ENCODE peak calls at places on chromosomes 12 and 14, in eight cellular contexts. X is astrocyte of the cerebellum, Y is T-helper 1 cell, T is HTR-8/SVneo, K is hepatocyte, H is A172, C is NCI-H1105, Z is iPS DF 19.7. U is an unnamed sample.

GRCh38 chr14:103502877-103503276 is 19.8 kb downstream of the CKB start:
- DNase-seq in Z (no peak), Y (no peak), K (no peak), X (no peak), T (no peak), H (no peak), C (no peak), U (no peak)

GRCh38 chr14:72781476-72782181 is 112.3 kb downstream of the DPF3 start:
- DNase-seq in T (peak; percentile 84), Z (no peak), C (no peak), H (peak; percentile 85), K (peak; percentile 24), X (peak; percentile 63), Y (no peak), U (no peak)

GRCh38 chr14:53391156-53391555 is 238.0 kb upstream of the DDHD1 start:
- DNase-seq in Z (no peak), T (peak; percentile 33), K (no peak), C (no peak), X (no peak), Y (no peak), H (peak; percentile 74), U (peak; percentile 67)

GRCh38 chr12:49933793-49934192 is 16.7 kb upstream of the AQP2 start:
- DNase-seq in H (no peak), K (no peak), Z (no peak), C (no peak), Y (no peak), T (no peak), X (peak; percentile 22), U (no peak)

GRCh38 chr12:48104531-48104930 is 1.3 kb downstream of the SENP1 start:
- DNase-seq in Y (no peak), X (no peak), K (no peak), Z (no peak), C (no peak), T (no peak), H (no peak), U (no peak)

GRCh38 chr12:98059659-98060343 is 455.6 kb upstream of the TMPO start:
- DNase-seq in X (no peak), H (no peak), Z (no peak), T (no peak), K (no peak), Y (no peak), C (no peak), U (no peak)

GRCh38 chr14:97380539-97380941 is 583.4 kb downstream of the VRK1 start:
- DNase-seq in K (peak; percentile 33), Z (no peak), X (no peak), C (no peak), Y (no peak), H (no peak), T (no peak), U (no peak)

GRCh38 chr12:107684029-107684790 is 1.4 kb upstream of the PWP1 start:
- DNase-seq in K (no peak), T (no peak), H (no peak), X (no peak), Z (no peak), C (no peak), Y (no peak), U (peak; percentile 24)

GRCh38 chr14:21109377-21110260 is 8.8 kb downstream of the TMEM253 start:
- DNase-seq in H (no peak), X (no peak), C (no peak), Z (peak; percentile 80), T (no peak), K (no peak), Y (no peak), U (no peak)

GRCh38 chr12:12975322-12976077 is 23.5 kb upstream of the GPRC5D start:
- DNase-seq in H (peak; percentile 60), Y (no peak), X (no peak), Z (no peak), C (no peak), K (no peak), T (peak; percentile 37), U (peak; percentile 41)

GRCh38 chr12:27552886-27553560 is 29.0 kb downstream of the PPFIBP1 start:
- DNase-seq in H (peak; percentile 27), C (no peak), K (no peak), Y (no peak), Z (no peak), T (no peak), X (no peak), U (no peak)

GRCh38 chr12:67540920-67541624 is 107.5 kb upstream of the DYRK2 start:
- DNase-seq in H (peak; percentile 45), X (no peak), C (no peak), T (no peak), Z (no peak), K (no peak), Y (no peak), U (no peak)

GRCh38 chr12:118183711-118184110 is 47.8 kb downstream of the PEBP1 start:
- DNase-seq in C (no peak), T (no peak), H (no peak), Z (no peak), K (no peak), Y (no peak), X (no peak), U (no peak)

GRCh38 chr14:92540472-92541048 is 27.0 kb downstream of the RIN3 start:
- DNase-seq in T (peak; percentile 73), Y (no peak), Z (no peak), X (peak; percentile 99), H (peak; percentile 88), C (no peak), K (peak; percentile 82), U (peak; percentile 94)

GRCh38 chr14:68807148-68807600 is 14.3 kb upstream of the ZFP36L1 start:
- DNase-seq in Y (no peak), Z (no peak), C (no peak), H (no peak), K (peak; percentile 60), X (no peak), T (no peak), U (peak; percentile 86)

GRCh38 chr12:54220092-54220557 is 31.3 kb upstream of the SMUG1 start:
- DNase-seq in T (peak; percentile 71), C (peak; percentile 28), Z (peak; percentile 54), H (peak; percentile 65), X (peak; percentile 45), Y (no peak), K (peak; percentile 81), U (peak; percentile 39)

GRCh38 chr12:110107369-110108281 is 16.5 kb upstream of the IFT81 start:
- DNase-seq in K (peak; percentile 46), Y (no peak), Z (no peak), X (peak; percentile 74), C (no peak), H (peak; percentile 70), T (peak; percentile 49), U (peak; percentile 88)

GRCh38 chr12:107903377-107904061 is 129.0 kb downstream of the ASCL4 start:
- DNase-seq in X (no peak), C (peak; percentile 87), H (peak; percentile 50), Y (no peak), Z (peak; percentile 15), K (peak; percentile 82), T (peak; percentile 48), U (peak; percentile 72)

GRCh38 chr14:56300495-56300894 is 182.3 kb downstream of the PELI2 start:
- DNase-seq in X (peak; percentile 48), K (no peak), T (no peak), Z (no peak), Y (no peak), C (no peak), H (peak; percentile 45), U (no peak)